ENCODE peak calls at places on chromosomes 11 and 22, in four cellular contexts. W is K562, C is HepG2, F is GM12878. M is an unnamed sample.

GRCh38 chr22:31337178-31337577 is 9.0 kb downstream of the PATZ1 start:
- DNase-seq in W (no peak), C (no peak), F (no peak), M (no peak)

GRCh38 chr22:40524392-40525249 is 111.9 kb downstream of the MRTFA start:
- DNase-seq in W (no peak), C (peak; percentile 19), F (no peak), M (no peak)

GRCh38 chr22:19062139-19062789 is 59.9 kb downstream of the DGCR2 start:
- DNase-seq in W (no peak), C (no peak), F (no peak), M (no peak)

GRCh38 chr11:94882931-94883330 is 90.4 kb downstream of the CWC15 start:
- DNase-seq in W (no peak), C (no peak), F (no peak), M (no peak)

GRCh38 chr22:46336119-46337078 is 885 bp downstream of the TRMU start:
- DNase-seq in W (peak; percentile 42), C (peak; percentile 20), F (no peak), M (no peak)

GRCh38 chr22:21808130-21808529 is 59.3 kb downstream of the MAPK1 start:
- DNase-seq in W (no peak), C (no peak), F (no peak), M (no peak)

GRCh38 chr11:117837070-117837776 is 12.7 kb upstream of the FXYD2 start:
- DNase-seq in W (no peak), C (no peak), F (no peak), M (no peak)

GRCh38 chr22:33188316-33188715 is 130.1 kb upstream of the SYN3 start:
- DNase-seq in W (no peak), C (no peak), F (no peak), M (no peak)

GRCh38 chr11:62593434-62594044 is 2.2 kb upstream of the TUT1 start:
- DNase-seq in W (peak; percentile 89), C (peak; percentile 59), F (no peak), M (peak; percentile 63)

GRCh38 chr11:128905345-128906184 is 14.4 kb downstream of the KCNJ5 start:
- DNase-seq in W (peak; percentile 15), C (no peak), F (no peak), M (peak; percentile 80)

GRCh38 chr11:109945626-109946321 is 147.4 kb upstream of the ZC3H12C start:
- DNase-seq in W (no peak), C (no peak), F (no peak), M (no peak)

GRCh38 chr11:74683941-74684481 is 47.2 kb downstream of the CHRDL2 start:
- DNase-seq in W (no peak), C (no peak), F (no peak), M (no peak)

GRCh38 chr11:111540921-111541208 is 345 bp downstream of the LAYN start:
- DNase-seq in W (no peak), C (no peak), F (no peak), M (no peak)

GRCh38 chr11:109796253-109796652 is 296.9 kb upstream of the ZC3H12C start:
- DNase-seq in W (no peak), C (no peak), F (no peak), M (no peak)

GRCh38 chr11:10322830-10323792 is 18.2 kb downstream of the ADM start:
- DNase-seq in W (peak; percentile 77), C (peak; percentile 84), F (no peak), M (peak; percentile 51)

GRCh38 chr11:17695454-17696441 is 23.6 kb upstream of the MYOD1 start:
- DNase-seq in W (no peak), C (no peak), F (no peak), M (no peak)

GRCh38 chr22:49971232-49972162 is 10.9 kb downstream of the PIM3 start:
- DNase-seq in W (peak; percentile 87), C (no peak), F (no peak), M (no peak)

GRCh38 chr11:11391796-11392195 is 38.7 kb upstream of the CSNK2A3 start:
- DNase-seq in W (no peak), C (no peak), F (no peak), M (no peak)

GRCh38 chr11:122755409-122755808 is 82.9 kb upstream of the CRTAM start:
- DNase-seq in W (peak; percentile 85), C (no peak), F (no peak), M (no peak)

GRCh38 chr22:50140615-50141014 is 29.9 kb upstream of the PANX2 start:
- DNase-seq in W (no peak), C (peak; percentile 68), F (no peak), M (no peak)

GRCh38 chr22:37758698-37759097 is 49.0 kb upstream of the GCAT start:
- DNase-seq in W (no peak), C (no peak), F (no peak), M (no peak)

GRCh38 chr11:117815262-117815803 is 9.2 kb downstream of the FXYD2 start:
- DNase-seq in W (no peak), C (no peak), F (peak; percentile 94), M (no peak)

GRCh38 chr11:65013692-65014145 is 241 bp upstream of the ARL2 start:
- DNase-seq in W (peak; percentile 95), C (no peak), F (peak; percentile 69), M (peak; percentile 91)

GRCh38 chr11:107006076-107006833 is 12.0 kb downstream of the GUCY1A2 start:
- DNase-seq in W (no peak), C (no peak), F (no peak), M (no peak)

GRCh38 chr22:45876136-45877035 is 100.6 kb downstream of the WNT7B start:
- DNase-seq in W (no peak), C (no peak), F (no peak), M (no peak)

GRCh38 chr11:61871158-61871597 is 20.2 kb downstream of the FADS3 start:
- DNase-seq in W (peak; percentile 93), C (peak; percentile 64), F (no peak), M (peak; percentile 91)

GRCh38 chr22:17774206-17774927 is at the start of gene BID:
- DNase-seq in W (peak; percentile 71), C (no peak), F (no peak), M (peak; percentile 54)

GRCh38 chr11:326842-327580 is 6.4 kb upstream of the IFITM3 start:
- DNase-seq in W (peak; percentile 86), C (peak; percentile 36), F (peak; percentile 96), M (no peak)

GRCh38 chr11:118533769-118534729 is 3.1 kb downstream of the TMEM25 start:
- DNase-seq in W (peak; percentile 34), C (peak; percentile 45), F (no peak), M (no peak)

GRCh38 chr22:33328789-33329296 is 270.7 kb upstream of the SYN3 start:
- DNase-seq in W (no peak), C (peak; percentile 55), F (no peak), M (no peak)

GRCh38 chr11:17277024-17277584 is 565 bp downstream of the NUCB2 start:
- DNase-seq in W (peak; percentile 40), C (no peak), F (no peak), M (no peak)

GRCh38 chr11:130115218-130115617 is 44.4 kb upstream of the ST14 start:
- DNase-seq in W (no peak), C (no peak), F (no peak), M (no peak)

GRCh38 chr22:22884888-22885840 is 2.5 kb upstream of the IGLL5 start:
- DNase-seq in W (no peak), C (no peak), F (no peak), M (no peak)

DNA sequence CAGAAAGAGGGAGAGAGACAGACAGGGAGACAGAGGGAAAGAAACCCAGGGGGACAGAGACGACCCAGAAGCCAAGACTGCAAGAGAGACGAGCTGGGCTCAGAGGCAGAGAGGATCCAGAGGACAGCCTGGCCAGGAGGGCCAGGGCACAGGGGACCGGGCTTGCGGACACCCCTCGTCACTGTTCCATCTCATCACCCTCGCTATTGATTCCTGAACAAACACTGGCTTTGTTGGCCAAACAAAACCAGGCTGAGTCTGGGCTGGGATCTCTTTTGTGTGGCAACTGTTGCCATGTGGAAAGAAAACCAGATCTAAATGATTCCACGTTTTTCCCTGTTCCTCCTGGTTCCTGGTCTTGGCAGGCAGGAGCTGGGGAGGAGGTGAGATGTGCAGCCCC is 339.4 kb downstream of the MN1 start:
- DNase-seq in W (no peak), C (peak; percentile 29), F (no peak), M (no peak)
- TF ChIP-seq BHLHE40 in W (no peak), C (no peak), F (no peak), M (no peak)

DNA sequence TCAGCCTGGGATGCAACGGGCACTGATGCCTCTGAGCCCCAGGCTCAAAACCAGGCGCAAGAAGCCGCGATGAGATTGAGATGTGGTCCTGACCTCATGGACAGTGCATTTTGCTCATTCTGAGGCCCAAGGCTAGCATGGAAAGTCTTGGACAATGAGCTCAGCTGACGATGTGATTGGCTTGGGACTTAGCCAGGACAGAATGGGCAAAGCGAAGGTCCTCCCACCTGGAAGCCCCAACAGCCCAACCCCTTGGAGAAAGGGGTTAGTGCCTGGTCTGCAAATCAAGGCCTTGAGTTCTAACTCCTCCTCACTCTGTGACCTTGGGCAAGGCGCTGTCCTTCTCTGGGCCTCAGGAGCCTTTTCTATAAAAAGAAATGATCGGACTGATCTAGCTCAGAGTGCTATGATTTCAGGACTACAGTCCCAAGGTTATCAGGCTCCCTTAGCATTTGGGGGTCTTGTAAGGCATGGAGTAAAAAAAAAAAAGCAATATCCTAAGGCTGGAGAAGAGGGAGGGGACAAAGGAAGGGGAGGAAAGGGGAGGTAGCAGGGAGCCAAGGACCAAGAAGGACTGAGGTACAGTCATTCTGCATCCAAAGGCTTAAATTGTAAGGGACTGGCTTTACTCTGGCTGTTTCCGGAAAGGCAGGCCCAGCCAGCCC is 2.7 kb downstream of the SLC43A3 start:
- DNase-seq in W (no peak), C (no peak), F (no peak), M (no peak)
- TF ChIP-seq TARDBP in W (no peak), C (no peak), F (no peak), M (no peak)

GRCh38 chr11:113085446-113085845 is 124.2 kb downstream of the NCAM1 start:
- DNase-seq in W (no peak), C (no peak), F (no peak), M (no peak)
- TF ChIP-seq FOXK2 in W (no peak), C (no peak), F (no peak), M (no peak)

DNA sequence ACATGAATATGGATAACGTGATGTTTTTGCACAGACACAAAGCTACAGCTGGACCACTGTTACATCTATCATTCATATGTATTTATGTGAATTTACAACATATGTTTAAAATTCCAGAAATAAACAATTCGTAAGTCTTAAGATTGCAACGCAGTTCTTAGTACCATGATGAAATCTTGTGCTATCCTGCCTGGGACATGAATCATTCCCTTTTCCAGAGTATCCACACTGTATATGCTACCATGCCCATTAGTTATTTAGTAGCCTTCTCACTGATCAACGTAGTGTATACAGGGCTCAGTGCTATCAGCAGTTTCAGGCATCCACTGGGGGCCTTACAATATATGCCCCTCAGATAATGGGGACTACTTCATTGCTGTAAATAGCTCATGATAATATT is 4.3 kb downstream of the ATL3 start:
- DNase-seq in W (no peak), C (no peak), F (no peak), M (no peak)
- TF ChIP-seq BHLHE40 in W (no peak), C (no peak), F (no peak), M (no peak)

DNA sequence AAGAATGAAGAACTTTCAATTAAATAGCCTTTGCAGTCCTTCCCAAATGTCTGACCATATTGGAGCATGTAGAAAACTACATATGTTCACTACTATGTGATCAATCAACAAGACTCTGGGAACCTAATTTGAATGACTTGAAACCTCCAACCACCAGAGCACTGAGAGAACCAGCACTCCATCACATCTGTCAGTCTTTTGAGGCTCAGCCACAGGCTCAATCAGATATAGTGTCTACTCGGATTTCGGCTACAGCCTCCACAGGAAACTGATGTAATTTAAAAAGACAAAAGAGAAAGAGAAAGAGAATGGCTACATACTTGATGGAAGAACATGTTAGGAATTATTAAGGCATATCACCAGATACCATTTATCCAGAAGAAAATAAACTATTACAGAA is 859.0 kb downstream of the FAM181B start:
- DNase-seq in W (no peak), C (no peak), F (peak; percentile 44), M (no peak)
- TF ChIP-seq TARDBP in W (no peak), C (no peak), F (no peak), M (no peak)

M was measured in HEK293T.